ENCODE peak calls at places on chromosome 15, in seven cellular contexts. One of them, this sample, is unnamed.

GRCh38 chr15:42591238-42591936 is 16.0 kb downstream of the STARD9 start:
- DNase-seq in pancreas: no peak
- DNase-seq in A549: peak
- DNase-seq in lower lobe of right lung: no peak
- DNase-seq in cardiac muscle cell: peak
- DNase-seq in AG04449: no peak
- DNase-seq in stomach: no peak
- DNase-seq in this sample: no peak

GRCh38 chr15:69904296-69904560 is 193.5 kb downstream of the TLE3 start:
- DNase-seq in lower lobe of right lung: no peak
- DNase-seq in A549: no peak
- DNase-seq in pancreas: no peak
- DNase-seq in stomach: no peak
- DNase-seq in cardiac muscle cell: no peak
- DNase-seq in AG04449: no peak
- DNase-seq in this sample: no peak

GRCh38 chr15:69290346-69291164 is 8.2 kb upstream of the PAQR5 start:
- DNase-seq in A549: no peak
- DNase-seq in lower lobe of right lung: peak
- DNase-seq in AG04449: no peak
- DNase-seq in cardiac muscle cell: peak
- DNase-seq in stomach: no peak
- DNase-seq in pancreas: no peak
- DNase-seq in this sample: no peak

GRCh38 chr15:63015618-63016017 is 26.9 kb upstream of the TPM1 start:
- DNase-seq in A549: peak
- DNase-seq in stomach: no peak
- DNase-seq in lower lobe of right lung: no peak
- DNase-seq in pancreas: no peak
- DNase-seq in cardiac muscle cell: peak
- DNase-seq in AG04449: no peak
- DNase-seq in this sample: no peak

GRCh38 chr15:74873036-74873755 is at the start of gene SCAMP2:
- DNase-seq in cardiac muscle cell: peak
- DNase-seq in A549: peak
- DNase-seq in lower lobe of right lung: peak
- DNase-seq in stomach: peak
- DNase-seq in AG04449: peak
- DNase-seq in pancreas: peak
- DNase-seq in this sample: peak

GRCh38 chr15:31300981-31301686 is 25.5 kb upstream of the KLF13 start:
- DNase-seq in A549: no peak
- DNase-seq in pancreas: no peak
- DNase-seq in lower lobe of right lung: no peak
- DNase-seq in stomach: no peak
- DNase-seq in cardiac muscle cell: no peak
- DNase-seq in AG04449: no peak
- DNase-seq in this sample: no peak

GRCh38 chr15:32824777-32825176 is 107.0 kb downstream of the GREM1 start:
- DNase-seq in A549: peak
- DNase-seq in stomach: no peak
- DNase-seq in lower lobe of right lung: no peak
- DNase-seq in pancreas: no peak
- DNase-seq in AG04449: peak
- DNase-seq in cardiac muscle cell: peak
- DNase-seq in this sample: peak

GRCh38 chr15:90347666-90348065 is 4.4 kb upstream of the ZNF774 start:
- DNase-seq in A549: no peak
- DNase-seq in AG04449: no peak
- DNase-seq in lower lobe of right lung: no peak
- DNase-seq in stomach: no peak
- DNase-seq in cardiac muscle cell: no peak
- DNase-seq in pancreas: no peak
- DNase-seq in this sample: no peak

GRCh38 chr15:31080618-31081017 is 20.9 kb downstream of the TRPM1 start:
- DNase-seq in lower lobe of right lung: peak
- DNase-seq in stomach: peak
- DNase-seq in A549: peak
- DNase-seq in AG04449: no peak
- DNase-seq in cardiac muscle cell: peak
- DNase-seq in pancreas: no peak
- DNase-seq in this sample: no peak

GRCh38 chr15:40058476-40059140 is 19.6 kb upstream of the SRP14 start:
- DNase-seq in A549: no peak
- DNase-seq in cardiac muscle cell: peak
- DNase-seq in AG04449: no peak
- DNase-seq in stomach: no peak
- DNase-seq in pancreas: no peak
- DNase-seq in lower lobe of right lung: no peak
- DNase-seq in this sample: no peak

GRCh38 chr15:101538996-101539395 is 49.5 kb upstream of the PCSK6 start:
- DNase-seq in pancreas: no peak
- DNase-seq in stomach: no peak
- DNase-seq in cardiac muscle cell: no peak
- DNase-seq in A549: no peak
- DNase-seq in AG04449: no peak
- DNase-seq in lower lobe of right lung: no peak
- DNase-seq in this sample: no peak

DNA sequence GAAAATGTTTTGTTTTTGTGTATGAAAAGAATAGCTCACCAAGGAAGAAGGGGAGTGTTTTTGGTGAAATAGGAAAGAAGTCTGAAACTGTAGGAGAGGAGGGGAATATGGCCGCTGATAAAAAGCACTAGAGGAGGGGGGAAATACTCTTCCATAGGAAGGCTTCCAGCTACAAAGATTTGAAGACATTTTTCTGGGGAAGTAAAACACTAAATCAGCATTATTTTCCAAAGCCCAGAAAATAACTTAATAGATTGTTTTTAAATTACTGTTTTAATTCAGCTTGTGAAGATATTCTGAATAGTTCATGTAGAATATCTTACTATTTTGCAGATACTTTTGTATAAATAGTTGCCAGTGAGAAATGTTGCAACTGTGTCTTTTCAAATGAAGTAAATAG is 54.9 kb downstream of the CALML4 start:
- DNase-seq in AG04449: no peak
- DNase-seq in cardiac muscle cell: no peak
- DNase-seq in pancreas: no peak
- DNase-seq in A549: no peak
- DNase-seq in stomach: no peak
- DNase-seq in lower lobe of right lung: no peak
- DNase-seq in this sample: no peak
- H3K4me3 ChIP-seq in AG04449: no peak
- H3K4me3 ChIP-seq in cardiac muscle cell: no peak
- H3K4me3 ChIP-seq in pancreas: no peak
- H3K4me3 ChIP-seq in A549: no peak
- H3K4me3 ChIP-seq in stomach: no peak
- H3K4me3 ChIP-seq in lower lobe of right lung: no peak
- H3K4me3 ChIP-seq in this sample: no peak

GRCh38 chr15:80636675-80637074 is 58.4 kb upstream of the ABHD17C start:
- DNase-seq in stomach: peak
- DNase-seq in cardiac muscle cell: no peak
- DNase-seq in lower lobe of right lung: no peak
- DNase-seq in pancreas: no peak
- DNase-seq in A549: peak
- DNase-seq in AG04449: no peak
- DNase-seq in this sample: no peak
- TF ChIP-seq CTCF in stomach: peak
- TF ChIP-seq CTCF in cardiac muscle cell: no peak
- TF ChIP-seq CTCF in lower lobe of right lung: peak
- TF ChIP-seq CTCF in pancreas: no peak
- TF ChIP-seq CTCF in A549: no peak
- TF ChIP-seq CTCF in AG04449: no peak
- TF ChIP-seq CTCF in this sample: no peak

DNA sequence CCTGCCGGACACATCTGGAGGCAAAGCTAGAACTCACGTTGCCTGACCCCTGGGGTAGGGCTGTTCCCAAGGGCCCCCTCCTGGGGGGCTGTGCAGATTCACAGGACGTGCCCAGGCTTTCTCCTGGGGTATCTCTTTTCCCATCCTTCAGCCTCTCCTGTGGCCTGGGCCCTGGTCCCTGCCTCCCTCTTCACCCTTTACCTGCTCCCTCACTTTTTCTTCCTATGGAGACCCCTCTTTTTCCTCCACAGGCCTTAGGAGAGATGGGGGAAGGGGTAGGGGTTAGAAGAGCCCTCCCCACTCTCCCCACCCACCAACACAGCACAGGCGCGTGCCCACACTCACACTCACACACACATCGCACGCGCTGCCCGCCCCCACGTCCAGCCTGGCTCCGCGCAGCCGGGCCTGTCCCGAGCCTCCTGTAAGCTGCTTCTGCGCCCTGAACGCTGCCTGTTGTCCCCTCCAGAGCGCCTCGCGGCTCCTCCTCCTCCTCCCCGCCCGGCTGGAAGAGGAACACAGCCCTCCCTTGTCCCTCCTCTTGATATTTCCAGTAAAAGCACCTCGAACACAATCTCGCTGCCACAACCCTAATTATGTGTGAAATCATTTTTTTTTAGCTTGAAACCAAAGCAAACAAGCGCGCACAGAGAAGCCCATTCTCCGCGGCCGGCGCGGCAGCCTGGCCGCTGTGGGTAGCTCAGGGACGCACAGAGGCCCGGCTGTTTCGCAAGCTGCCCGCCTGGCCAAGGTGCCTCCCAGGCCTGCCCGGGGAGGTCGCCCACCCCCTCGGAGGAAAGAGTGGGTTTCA is 33.9 kb upstream of the ACAN start:
- DNase-seq in A549: no peak
- DNase-seq in lower lobe of right lung: no peak
- DNase-seq in cardiac muscle cell: peak
- DNase-seq in AG04449: no peak
- DNase-seq in stomach: no peak
- DNase-seq in pancreas: no peak
- DNase-seq in this sample: no peak
- H3K4me3 ChIP-seq in A549: no peak
- H3K4me3 ChIP-seq in lower lobe of right lung: no peak
- H3K4me3 ChIP-seq in cardiac muscle cell: no peak
- H3K4me3 ChIP-seq in AG04449: peak
- H3K4me3 ChIP-seq in stomach: no peak
- H3K4me3 ChIP-seq in pancreas: no peak
- H3K4me3 ChIP-seq in this sample: peak

GRCh38 chr15:82677720-82678323 is 30.7 kb upstream of the CPEB1 start:
- DNase-seq in cardiac muscle cell: no peak
- DNase-seq in A549: no peak
- DNase-seq in lower lobe of right lung: no peak
- DNase-seq in AG04449: no peak
- DNase-seq in stomach: no peak
- DNase-seq in pancreas: no peak
- DNase-seq in this sample: no peak

GRCh38 chr15:82681371-82681770 is 28.3 kb downstream of the AP3B2 start:
- DNase-seq in A549: no peak
- DNase-seq in cardiac muscle cell: no peak
- DNase-seq in lower lobe of right lung: no peak
- DNase-seq in AG04449: no peak
- DNase-seq in stomach: no peak
- DNase-seq in pancreas: peak
- DNase-seq in this sample: no peak

GRCh38 chr15:82679626-82680199 is 30.0 kb downstream of the AP3B2 start:
- DNase-seq in AG04449: no peak
- DNase-seq in lower lobe of right lung: no peak
- DNase-seq in pancreas: no peak
- DNase-seq in A549: no peak
- DNase-seq in stomach: no peak
- DNase-seq in cardiac muscle cell: no peak
- DNase-seq in this sample: no peak

GRCh38 chr15:82674873-82675272 is 27.7 kb upstream of the CPEB1 start:
- DNase-seq in stomach: no peak
- DNase-seq in pancreas: no peak
- DNase-seq in lower lobe of right lung: no peak
- DNase-seq in cardiac muscle cell: no peak
- DNase-seq in A549: no peak
- DNase-seq in AG04449: no peak
- DNase-seq in this sample: no peak

GRCh38 chr15:82680200-82681102 is 29.2 kb downstream of the AP3B2 start:
- DNase-seq in pancreas: peak
- DNase-seq in cardiac muscle cell: no peak
- DNase-seq in AG04449: no peak
- DNase-seq in stomach: peak
- DNase-seq in A549: peak
- DNase-seq in lower lobe of right lung: peak
- DNase-seq in this sample: no peak
- TF ChIP-seq CTCF in pancreas: no peak
- TF ChIP-seq CTCF in cardiac muscle cell: no peak
- TF ChIP-seq CTCF in AG04449: no peak
- TF ChIP-seq CTCF in stomach: no peak
- TF ChIP-seq CTCF in A549: peak
- TF ChIP-seq CTCF in lower lobe of right lung: peak
- TF ChIP-seq CTCF in this sample: no peak

GRCh38 chr15:92674347-92674746 is 18.8 kb upstream of the FAM174B start:
- DNase-seq in A549: no peak
- DNase-seq in pancreas: no peak
- DNase-seq in lower lobe of right lung: no peak
- DNase-seq in cardiac muscle cell: no peak
- DNase-seq in stomach: no peak
- DNase-seq in AG04449: no peak
- DNase-seq in this sample: no peak
- H3K4me3 ChIP-seq in A549: no peak
- H3K4me3 ChIP-seq in pancreas: no peak
- H3K4me3 ChIP-seq in lower lobe of right lung: no peak
- H3K4me3 ChIP-seq in cardiac muscle cell: no peak
- H3K4me3 ChIP-seq in stomach: no peak
- H3K4me3 ChIP-seq in AG04449: no peak
- H3K4me3 ChIP-seq in this sample: no peak

This sample was measured in AG09309.